ENCODE peak calls at places on chromosomes 16 and 17, in eight cellular contexts. W is osteoblast, C is cardiac muscle cell, Y is RWPE2, B is heart left ventricle, I is fibroblast of villous mesenchyme, O is esophagus squamous epithelium, Q is epithelial cell of esophagus. T is an unnamed sample.

GRCh38 chr17:38605852-38606645 is at the start of gene SRCIN1:
- DNase-seq in Y (peak; percentile 68), I (peak; percentile 7), C (peak; percentile 65), W (peak; percentile 88), O (no peak), Q (peak; percentile 37), B (peak; percentile 44), T (no peak)

GRCh38 chr17:69743091-69743490 is 328.6 kb downstream of the MAP2K6 start:
- DNase-seq in B (no peak), Q (peak; percentile 44), W (no peak), C (no peak), Y (no peak), I (no peak), O (no peak), T (no peak)

GRCh38 chr16:85679870-85680269 is 8.9 kb downstream of the GINS2 start:
- DNase-seq in Q (no peak), I (no peak), W (no peak), C (no peak), Y (no peak), O (no peak), B (no peak), T (no peak)

GRCh38 chr17:15406081-15406480 is 61.3 kb downstream of the CDRT4 start:
- DNase-seq in Q (no peak), I (no peak), Y (no peak), O (no peak), B (no peak), C (peak; percentile 19), W (no peak), T (peak; percentile 91)

GRCh38 chr17:27408891-27409290 is 47.4 kb upstream of the KSR1 start:
- DNase-seq in Y (no peak), I (peak; percentile 24), Q (peak; percentile 36), B (no peak), W (no peak), C (no peak), O (no peak), T (no peak)

GRCh38 chr17:67573987-67574657 is 143.6 kb upstream of the NOL11 start:
- DNase-seq in I (no peak), C (no peak), O (no peak), B (no peak), W (no peak), Y (no peak), Q (no peak), T (no peak)

GRCh38 chr17:76865174-76865573 is 3.0 kb upstream of the MGAT5B start:
- DNase-seq in O (no peak), W (no peak), B (no peak), Q (peak; percentile 20), C (no peak), I (no peak), Y (no peak), T (no peak)

GRCh38 chr16:83603981-83604570 is 203.7 kb upstream of the HSBP1 start:
- DNase-seq in C (no peak), Y (no peak), B (no peak), Q (no peak), I (no peak), O (no peak), W (no peak), T (peak; percentile 12)

GRCh38 chr16:50238314-50238713 is 28.0 kb upstream of the ADCY7 start:
- DNase-seq in Q (no peak), Y (no peak), B (no peak), W (no peak), O (no peak), C (no peak), I (no peak), T (no peak)

GRCh38 chr17:46942441-46943217 is 19.7 kb downstream of the GOSR2 start:
- DNase-seq in I (peak; percentile 81), B (peak; percentile 67), W (peak; percentile 91), O (no peak), C (peak; percentile 78), Q (peak; percentile 74), Y (no peak), T (peak; percentile 79)

GRCh38 chr16:85255777-85256176 is 143.5 kb upstream of the CIBAR2 start:
- DNase-seq in W (no peak), B (no peak), Q (no peak), C (no peak), Y (no peak), O (no peak), I (no peak), T (no peak)

GRCh38 chr17:58666858-58667267 is 25.0 kb downstream of the TEX14 start:
- DNase-seq in I (peak; percentile 73), W (no peak), Q (peak; percentile 80), O (peak; percentile 20), Y (peak; percentile 93), C (no peak), B (peak; percentile 61), T (no peak)

GRCh38 chr17:333626-334396 is 18.8 kb downstream of the RPH3AL start:
- DNase-seq in I (peak; percentile 75), C (peak; percentile 86), Q (no peak), B (peak; percentile 90), W (peak; percentile 98), O (no peak), Y (peak; percentile 40), T (no peak)

GRCh38 chr17:38970804-38971203 is 3.6 kb upstream of the FBXO47 start:
- DNase-seq in Y (no peak), Q (peak; percentile 30), O (no peak), C (no peak), W (no peak), I (no peak), B (no peak), T (no peak)

GRCh38 chr17:46770818-46771600 is 47.5 kb downstream of the WNT3 start:
- DNase-seq in O (no peak), W (peak; percentile 94), Y (no peak), B (peak; percentile 50), Q (peak; percentile 41), I (peak; percentile 51), C (peak; percentile 72), T (peak; percentile 76)

DNA sequence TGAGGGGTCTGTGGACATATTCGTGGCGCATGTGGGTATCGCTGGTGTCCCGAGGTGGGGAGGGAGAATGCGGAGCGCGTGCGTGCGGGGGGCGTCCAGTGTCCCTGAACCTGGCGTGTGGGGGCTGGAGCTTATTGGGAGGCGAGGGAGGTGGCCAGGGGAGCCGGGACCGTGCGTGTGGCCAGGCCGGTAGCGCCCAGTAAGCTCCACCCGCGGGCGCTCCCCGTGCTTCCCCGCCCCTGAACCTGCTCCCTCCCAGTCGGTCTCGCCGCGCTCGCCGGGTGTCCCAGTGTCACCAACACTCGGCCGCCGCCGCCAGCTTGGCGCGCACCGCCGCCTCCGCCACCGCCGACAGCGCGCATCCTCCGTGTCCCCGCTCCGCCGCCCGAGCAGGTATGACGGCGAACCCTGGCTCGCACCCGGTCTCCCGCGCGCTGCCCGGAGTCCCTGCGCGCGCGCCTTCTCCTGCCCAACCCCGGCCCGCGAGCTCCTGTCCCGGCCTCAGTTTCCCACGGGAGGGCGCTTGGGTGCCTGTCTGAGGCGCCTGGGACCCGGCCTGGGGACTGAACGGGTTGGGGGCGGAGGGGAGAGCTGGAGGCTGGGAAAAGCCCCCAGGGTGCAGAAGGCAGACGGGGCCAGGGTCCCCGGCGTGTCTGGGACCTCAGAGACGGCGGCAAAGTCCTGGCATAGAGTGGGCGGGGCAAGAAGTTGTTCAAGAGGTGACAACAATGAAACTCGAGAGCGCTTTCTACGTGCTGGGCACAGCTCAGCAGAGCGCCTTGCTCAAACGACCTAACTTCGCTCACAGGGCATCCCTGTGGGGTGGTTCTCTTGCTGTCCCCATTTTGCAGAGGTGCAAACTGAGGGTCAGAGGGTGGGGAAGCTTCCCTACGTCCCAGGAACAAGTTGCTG is at the start of gene SCNN1B:
- DNase-seq in O (no peak), I (no peak), Y (no peak), C (peak; percentile 17), B (no peak), Q (no peak), W (no peak), T (no peak)
- H3K4me3 ChIP-seq in O (peak within 1 kb of the TSS; percentile 55), I (no peak within 1 kb of the TSS), Y (peak within 1 kb of the TSS; percentile 22), C (peak within 1 kb of the TSS; percentile 10), B (no peak within 1 kb of the TSS), Q (peak within 1 kb of the TSS; percentile 48), W (no peak within 1 kb of the TSS), T (no peak within 1 kb of the TSS)

GRCh38 chr16:75461575-75461974 is 2.9 kb downstream of the TMEM170A start:
- DNase-seq in C (no peak), B (no peak), O (no peak), Y (no peak), Q (no peak), I (no peak), W (no peak), T (no peak)

GRCh38 chr16:75464130-75464918 is at the start of gene TMEM170A:
- DNase-seq in C (peak; percentile 99), Q (peak; percentile 99), I (peak; percentile 99), O (peak; percentile 88), W (peak; percentile 100), B (peak; percentile 100), Y (peak; percentile 99), T (peak; percentile 99)

GRCh38 chr16:75459691-75460090 is 4.8 kb downstream of the TMEM170A start:
- DNase-seq in B (no peak), C (no peak), I (no peak), O (no peak), Q (no peak), Y (no peak), W (no peak), T (no peak)

GRCh38 chr16:75460441-75460840 is 4.0 kb downstream of the TMEM170A start:
- DNase-seq in B (no peak), Q (no peak), C (no peak), W (peak; percentile 82), I (peak; percentile 21), Y (no peak), O (no peak), T (no peak)

GRCh38 chr16:75462804-75463203 is 1.7 kb downstream of the TMEM170A start:
- DNase-seq in Q (peak; percentile 27), Y (no peak), I (peak; percentile 12), C (no peak), O (no peak), W (no peak), B (no peak), T (no peak)
- H3K4me3 ChIP-seq in Q (peak overlapping the region; percentile 72), Y (peak overlapping the region; percentile 95), I (peak overlapping the region; percentile 81), C (peak overlapping the region; percentile 91), O (no peak overlapping the region), W (no peak overlapping the region), B (peak overlapping the region; percentile 3), T (no peak overlapping the region)

DNA sequence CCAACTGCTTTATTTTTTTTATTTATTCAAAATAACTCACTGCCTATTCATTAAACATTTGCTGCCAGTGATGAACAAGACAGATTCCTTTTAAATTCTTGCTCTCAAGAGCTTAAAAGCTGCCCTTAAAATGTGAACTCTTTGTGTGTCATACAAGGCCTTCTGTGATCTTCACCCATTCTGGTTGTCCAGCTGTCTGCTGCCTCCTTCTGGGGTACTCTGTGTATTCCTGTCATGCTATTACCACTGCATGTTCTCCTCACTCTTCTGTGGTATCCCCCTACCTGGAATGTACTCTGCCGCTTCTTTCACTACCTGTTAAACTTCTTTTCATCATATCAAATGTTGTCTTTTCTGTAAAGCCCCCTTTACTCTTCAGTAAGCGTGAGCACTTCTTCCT is 165.8 kb downstream of the CHD9 start:
- DNase-seq in C (peak; percentile 9), W (no peak), Q (no peak), O (no peak), Y (no peak), I (peak; percentile 40), B (no peak), T (no peak)
- H3K4me3 ChIP-seq in C (no peak overlapping the region), W (no peak overlapping the region), Q (no peak overlapping the region), O (no peak overlapping the region), Y (no peak overlapping the region), I (no peak overlapping the region), B (no peak overlapping the region), T (no peak overlapping the region)

DNA sequence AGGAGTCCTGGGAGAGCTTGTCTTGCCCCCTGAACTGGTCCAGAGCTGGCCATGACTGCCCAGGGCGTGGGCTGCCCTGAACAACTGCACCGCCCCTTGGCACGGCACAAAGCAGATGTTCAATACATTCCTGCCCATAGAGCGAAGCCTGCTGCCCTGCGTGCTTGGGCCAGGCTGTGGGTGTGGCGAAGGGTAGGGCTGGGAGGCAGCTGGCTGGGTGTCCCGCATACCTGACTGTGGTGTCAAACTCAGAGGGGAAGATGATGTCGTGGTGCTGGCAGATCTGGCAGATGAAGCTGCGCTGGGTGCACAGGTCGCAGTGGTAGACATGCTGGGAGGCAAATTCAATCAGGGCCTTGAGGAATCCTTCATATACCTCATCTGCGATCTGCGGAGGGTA is 124.2 kb upstream of the SMURF2 start:
- DNase-seq in B (no peak), O (no peak), Q (peak; percentile 79), C (no peak), Y (no peak), I (no peak), W (peak; percentile 69), T (no peak)
- H3K4me3 ChIP-seq in B (no peak overlapping the region), O (peak overlapping the region; percentile 11), Q (no peak overlapping the region), C (no peak overlapping the region), Y (no peak overlapping the region), I (no peak overlapping the region), W (no peak overlapping the region), T (no peak overlapping the region)

T was measured in SJSA1.